ENCODE peak calls at places on chromosomes 16 and 17, in six cellular contexts. H, T, F, B, J and R are unnamed samples.

GRCh38 chr16:4832698-4833343 is 14.3 kb downstream of the GLYR1 start:
- ATAC-seq in H (no peak), T (no peak), F (no peak), B (no peak), J (no peak), R (no peak)

GRCh38 chr17:72421128-72422092 is 300.6 kb downstream of the SOX9 start:
- ATAC-seq in H (peak), T (no peak), F (peak), B (peak), J (peak), R (peak)

GRCh38 chr16:73064227-73064995 is 16.5 kb upstream of the ZFHX3 start:
- ATAC-seq in H (no peak), T (no peak), F (peak), B (no peak), J (peak), R (no peak)

GRCh38 chr17:77974396-77974795 is 15.9 kb downstream of the TNRC6C start:
- ATAC-seq in H (no peak), T (no peak), F (no peak), B (no peak), J (no peak), R (no peak)

GRCh38 chr17:68381076-68381900 is 76.0 kb downstream of the WIPI1 start:
- ATAC-seq in H (peak), T (no peak), F (peak), B (peak), J (no peak), R (no peak)

GRCh38 chr17:48544356-48545021 is 420 bp downstream of the HOXB2 start:
- ATAC-seq in H (no peak), T (peak), F (no peak), B (no peak), J (peak), R (no peak)

GRCh38 chr16:72482695-72483094 is 310.7 kb upstream of the PMFBP1 start:
- ATAC-seq in H (no peak), T (no peak), F (no peak), B (no peak), J (no peak), R (peak)

GRCh38 chr17:3750926-3751325 is 27.2 kb downstream of the HASPIN start:
- ATAC-seq in H (no peak), T (no peak), F (no peak), B (no peak), J (no peak), R (peak)

GRCh38 chr16:88662222-88662842 is 559 bp downstream of the MVD start:
- ATAC-seq in H (peak), T (no peak), F (no peak), B (no peak), J (peak), R (no peak)